ENCODE peak calls at places on chromosomes 2 and 18, in five cellular contexts. A is fibroblast of lung, T is heart right ventricle, U is posterior cingulate gyrus, Y is HFFc6. S is an unnamed sample.

GRCh38 chr2:217402622-217403383 is 542.9 kb upstream of the TNP1 start:
- DNase-seq in A (peak), T (no peak), U (no peak), Y (no peak), S (no peak)

GRCh38 chr2:201093573-201093972 is 21.8 kb downstream of the NDUFB3 start:
- DNase-seq in A (peak), T (no peak), U (no peak), Y (no peak), S (no peak)

GRCh38 chr2:19292007-19292406 is 66.4 kb downstream of the OSR1 start:
- DNase-seq in A (no peak), T (no peak), U (no peak), Y (no peak), S (no peak)

GRCh38 chr18:12862467-12862866 is 21.6 kb downstream of the PTPN2 start:
- DNase-seq in A (no peak), T (no peak), U (no peak), Y (no peak), S (no peak)

GRCh38 chr18:76363451-76364120 is 131.5 kb downstream of the ZNF516 start:
- DNase-seq in A (peak), T (no peak), U (no peak), Y (peak), S (no peak)

GRCh38 chr2:223075301-223076270 is 23.6 kb downstream of the KCNE4 start:
- DNase-seq in A (no peak), T (no peak), U (no peak), Y (peak), S (no peak)

GRCh38 chr2:106843910-106844250 is 42.1 kb downstream of the ST6GAL2 start:
- DNase-seq in A (no peak), T (no peak), U (no peak), Y (no peak), S (no peak)

GRCh38 chr18:31040982-31041345 is 1.6 kb downstream of the DSC3 start:
- DNase-seq in A (peak), T (no peak), U (no peak), Y (no peak), S (no peak)

GRCh38 chr2:102147935-102148334 is 5.4 kb downstream of the IL1R1 start:
- DNase-seq in A (no peak), T (no peak), U (no peak), Y (no peak), S (no peak)

GRCh38 chr2:36667931-36668330 is 28.6 kb upstream of the VIT start:
- DNase-seq in A (no peak), T (peak), U (no peak), Y (no peak), S (no peak)

GRCh38 chr18:56431551-56431950 is 206.8 kb downstream of the TXNL1 start:
- DNase-seq in A (no peak), T (no peak), U (no peak), Y (no peak), S (no peak)

GRCh38 chr2:9800975-9801723 is 42.1 kb upstream of the TAF1B start:
- DNase-seq in A (peak), T (peak), U (no peak), Y (peak), S (no peak)

GRCh38 chr2:222610746-222611145 is 45.1 kb downstream of the FARSB start:
- DNase-seq in A (peak), T (no peak), U (no peak), Y (peak), S (no peak)

GRCh38 chr2:113795405-113795920 is 39.0 kb upstream of the SLC35F5 start:
- DNase-seq in A (no peak), T (no peak), U (no peak), Y (no peak), S (no peak)

GRCh38 chr2:162333968-162334367 is 10.0 kb upstream of the GCA start:
- DNase-seq in A (no peak), T (no peak), U (no peak), Y (peak), S (peak)